ENCODE peak calls at places on chromosome 2, in four cellular contexts. T is GM12878, F is K562, G is H1. P is an unnamed sample.

GRCh38 chr2:101818531-101819451 is 121.3 kb downstream of the MAP4K4 start:
- DNase-seq in T (no peak), G (no peak), F (no peak), P (peak)

GRCh38 chr2:17611036-17611435 is 70.5 kb downstream of the VSNL1 start:
- DNase-seq in F (no peak), G (no peak), T (no peak), P (no peak)

GRCh38 chr2:99035920-99036319 is 99.9 kb upstream of the CRACDL start:
- DNase-seq in T (no peak), F (no peak), G (no peak), P (no peak)

GRCh38 chr2:535222-535621 is 142.0 kb downstream of the TMEM18 start:
- DNase-seq in G (no peak), T (no peak), F (no peak), P (no peak)

GRCh38 chr2:61670591-61671503 is 132.7 kb upstream of the XPO1 start:
- DNase-seq in G (no peak), T (peak), F (no peak), P (no peak)

GRCh38 chr2:205675861-205676516 is 6.3 kb upstream of the NRP2 start:
- DNase-seq in T (no peak), F (peak), G (no peak), P (peak)

GRCh38 chr2:187993516-187993915 is 298.2 kb upstream of the GULP1 start:
- DNase-seq in T (no peak), G (no peak), F (no peak), P (no peak)

GRCh38 chr2:99550368-99550767 is 60.6 kb upstream of the REV1 start:
- DNase-seq in F (no peak), G (no peak), T (no peak), P (no peak)

GRCh38 chr2:149488719-149489440 is 98.7 kb downstream of the MMADHC start:
- DNase-seq in F (no peak), G (no peak), T (no peak), P (no peak)

GRCh38 chr2:240319855-240320560 is 115.5 kb upstream of the GPC1 start:
- DNase-seq in G (no peak), F (peak), T (no peak), P (no peak)
- H2AFZ ChIP-seq in G (no peak), F (no peak), T (no peak), P (no peak)

GRCh38 chr2:30867385-30867784 is 60.1 kb upstream of the CAPN13 start:
- DNase-seq in T (no peak), G (no peak), F (no peak), P (no peak)

GRCh38 chr2:30872797-30873196 is 65.6 kb upstream of the CAPN13 start:
- DNase-seq in T (no peak), F (no peak), G (no peak), P (no peak)

GRCh38 chr2:30871980-30872789 is 64.9 kb upstream of the CAPN13 start:
- DNase-seq in G (no peak), F (no peak), T (no peak), P (no peak)

GRCh38 chr2:30871440-30871839 is 64.2 kb upstream of the CAPN13 start:
- DNase-seq in T (no peak), G (no peak), F (no peak), P (no peak)

DNA sequence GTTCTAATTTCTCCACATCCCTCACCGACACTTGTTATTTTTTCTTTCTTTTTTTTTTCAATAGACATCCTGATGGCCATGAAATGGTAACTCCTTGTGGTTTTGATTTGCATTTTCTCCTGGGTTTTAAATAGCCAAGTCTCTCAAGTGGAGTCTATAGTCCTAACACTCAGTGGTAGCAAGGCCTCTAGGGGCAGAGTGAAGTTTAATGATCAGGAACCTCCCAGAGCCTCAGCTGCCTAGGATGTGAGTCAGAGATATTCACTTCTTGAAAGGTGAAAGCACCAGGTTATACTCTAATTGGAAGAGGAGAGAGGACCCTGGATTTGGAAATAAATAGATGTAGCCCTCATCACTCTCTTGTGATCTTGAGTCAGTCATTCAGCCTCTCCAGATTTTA is 62.7 kb upstream of the CAPN13 start:
- DNase-seq in F (no peak), T (no peak), G (no peak), P (no peak)
- TF ChIP-seq BRCA1 in F (no peak), T (no peak), G (no peak), P (no peak)

GRCh38 chr2:51251356-51251755 is 219.4 kb upstream of the NRXN1 start:
- DNase-seq in T (no peak), G (no peak), F (no peak), P (no peak)

GRCh38 chr2:51258301-51258700 is 226.4 kb upstream of the NRXN1 start:
- DNase-seq in F (no peak), G (no peak), T (no peak), P (no peak)

GRCh38 chr2:51256736-51257135 is 224.8 kb upstream of the NRXN1 start:
- DNase-seq in T (no peak), F (no peak), G (no peak), P (no peak)
- H2AFZ ChIP-seq in T (no peak), F (no peak), G (no peak), P (no peak)

GRCh38 chr2:161219213-161219612 is 59.0 kb downstream of the TANK start:
- DNase-seq in T (no peak), G (no peak), F (no peak), P (no peak)

GRCh38 chr2:161217597-161218185 is 57.5 kb downstream of the TANK start:
- DNase-seq in G (no peak), F (no peak), T (no peak), P (no peak)

GRCh38 chr2:161228511-161229240 is 68.4 kb downstream of the TANK start:
- DNase-seq in F (no peak), G (no peak), T (no peak), P (no peak)

DNA sequence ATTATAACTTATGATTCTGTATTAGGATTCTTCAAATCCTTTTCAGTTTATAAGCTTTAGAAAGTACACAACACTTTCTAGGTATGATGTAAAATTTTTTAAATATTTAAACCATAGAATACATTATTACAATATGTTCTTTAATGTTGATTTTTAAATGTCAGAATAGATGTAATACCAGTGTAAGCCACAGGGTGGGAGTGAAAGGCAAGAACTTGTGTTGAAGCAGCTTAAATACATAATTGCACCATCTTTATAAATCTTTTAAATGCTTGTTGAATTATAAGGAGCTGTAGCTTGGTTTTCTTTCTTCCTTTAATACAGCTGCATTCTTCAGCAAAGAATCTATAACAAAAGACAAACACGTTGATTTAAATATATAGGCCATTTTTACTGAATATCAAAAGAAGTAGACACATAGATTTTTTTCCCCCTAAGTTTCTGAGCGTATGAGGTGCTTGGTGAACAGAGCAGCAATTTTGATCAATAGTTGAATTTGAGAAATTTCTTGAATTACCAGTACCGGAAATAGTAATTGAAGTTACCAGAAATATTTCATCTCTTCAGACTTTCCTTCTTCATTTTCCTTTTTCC is 63.0 kb downstream of the TANK start:
- DNase-seq in F (peak), G (no peak), T (no peak), P (peak)
- TF ChIP-seq BRCA1 in F (no peak), G (no peak), T (no peak), P (no peak)